ENCODE peak calls at places on chromosomes 3 and 15, in seven cellular contexts. W, C, Z, H, F, D and N are unnamed samples.

GRCh38 chr15:99435761-99436346 is 129.9 kb upstream of the MEF2A start:
- DNase-seq in W (no peak), Z (peak), D (no peak), H (no peak), F (peak), C (no peak), N (no peak)

GRCh38 chr3:40097507-40098117 is 211.9 kb upstream of the EIF1B start:
- DNase-seq in W (no peak), F (no peak), H (no peak), D (no peak), Z (no peak), C (no peak), N (no peak)

GRCh38 chr3:29758108-29759020 is 477.5 kb downstream of the RBMS3 start:
- DNase-seq in F (no peak), D (no peak), C (no peak), Z (no peak), W (peak), H (no peak), N (no peak)

GRCh38 chr3:189664311-189664710 is 33.1 kb downstream of the TP63 start:
- DNase-seq in H (peak), W (peak), F (no peak), Z (no peak), C (no peak), D (no peak), N (no peak)

GRCh38 chr3:189144645-189145044 is 27.1 kb upstream of the TPRG1 start:
- DNase-seq in Z (no peak), C (no peak), W (no peak), H (peak), D (peak), F (no peak), N (no peak)

GRCh38 chr3:69774029-69774428 is 34.8 kb downstream of the MITF start:
- DNase-seq in C (no peak), Z (peak), H (no peak), F (no peak), D (peak), W (no peak), N (no peak)

GRCh38 chr3:152556731-152557254 is 278.1 kb upstream of the P2RY1 start:
- DNase-seq in C (no peak), H (peak), D (peak), W (no peak), Z (peak), F (no peak), N (no peak)

GRCh38 chr3:71064288-71064975 is 519.1 kb downstream of the FOXP1 start:
- DNase-seq in C (peak), H (peak), Z (peak), W (no peak), F (no peak), D (peak), N (peak)

GRCh38 chr3:115834068-115834467 is 210.8 kb downstream of the GAP43 start:
- DNase-seq in C (no peak), F (no peak), W (peak), Z (no peak), D (no peak), H (no peak), N (no peak)

GRCh38 chr3:112531358-112531781 is 30.4 kb downstream of the ATG3 start:
- DNase-seq in H (peak), F (no peak), C (no peak), D (no peak), Z (no peak), W (peak), N (no peak)

GRCh38 chr3:156579427-156579851 is 24.5 kb upstream of the SSR3 start:
- DNase-seq in F (no peak), D (no peak), Z (no peak), C (no peak), W (no peak), H (no peak), N (no peak)

GRCh38 chr15:69394556-69395282 is 19.4 kb upstream of the KIF23 start:
- DNase-seq in F (peak), Z (peak), C (peak), D (peak), H (peak), W (no peak), N (peak)

GRCh38 chr3:52259035-52259434 is 13.5 kb downstream of the PPM1M start:
- DNase-seq in D (no peak), Z (no peak), W (no peak), F (no peak), H (no peak), C (no peak), N (no peak)

GRCh38 chr15:100931143-100931890 is 12.2 kb downstream of the LRRK1 start:
- DNase-seq in H (no peak), W (no peak), C (no peak), F (no peak), Z (no peak), D (no peak), N (no peak)

GRCh38 chr3:108103040-108103751 is 12.4 kb upstream of the CD47 start:
- DNase-seq in C (no peak), D (no peak), F (no peak), W (no peak), Z (no peak), H (no peak), N (no peak)

GRCh38 chr3:143158549-143158988 is 39.0 kb downstream of the CHST2 start:
- DNase-seq in W (no peak), F (no peak), D (no peak), C (no peak), H (no peak), Z (no peak), N (no peak)

GRCh38 chr3:50623840-50624474 is 7.0 kb downstream of the MAPKAPK3 start:
- DNase-seq in H (no peak), D (no peak), F (no peak), W (no peak), C (no peak), Z (peak), N (no peak)

GRCh38 chr3:113166719-113167492 is 44.5 kb upstream of the BOC start:
- DNase-seq in Z (peak), D (peak), W (peak), F (no peak), H (no peak), C (peak), N (no peak)

GRCh38 chr3:170425491-170426239 is 7.0 kb downstream of the CLDN11 start:
- DNase-seq in F (no peak), Z (no peak), H (no peak), W (no peak), C (no peak), D (no peak), N (no peak)

GRCh38 chr3:156535162-156535627 is 19.7 kb downstream of the SSR3 start:
- DNase-seq in H (peak), C (no peak), W (peak), F (peak), D (peak), Z (peak), N (peak)

GRCh38 chr3:196140224-196140623 is 58.3 kb upstream of the TFRC start:
- DNase-seq in W (no peak), H (no peak), D (no peak), C (no peak), Z (no peak), F (no peak), N (no peak)
- H3K27ac ChIP-seq in W (no peak), H (no peak), D (no peak), C (no peak), Z (no peak), F (no peak), N (no peak)

DNA sequence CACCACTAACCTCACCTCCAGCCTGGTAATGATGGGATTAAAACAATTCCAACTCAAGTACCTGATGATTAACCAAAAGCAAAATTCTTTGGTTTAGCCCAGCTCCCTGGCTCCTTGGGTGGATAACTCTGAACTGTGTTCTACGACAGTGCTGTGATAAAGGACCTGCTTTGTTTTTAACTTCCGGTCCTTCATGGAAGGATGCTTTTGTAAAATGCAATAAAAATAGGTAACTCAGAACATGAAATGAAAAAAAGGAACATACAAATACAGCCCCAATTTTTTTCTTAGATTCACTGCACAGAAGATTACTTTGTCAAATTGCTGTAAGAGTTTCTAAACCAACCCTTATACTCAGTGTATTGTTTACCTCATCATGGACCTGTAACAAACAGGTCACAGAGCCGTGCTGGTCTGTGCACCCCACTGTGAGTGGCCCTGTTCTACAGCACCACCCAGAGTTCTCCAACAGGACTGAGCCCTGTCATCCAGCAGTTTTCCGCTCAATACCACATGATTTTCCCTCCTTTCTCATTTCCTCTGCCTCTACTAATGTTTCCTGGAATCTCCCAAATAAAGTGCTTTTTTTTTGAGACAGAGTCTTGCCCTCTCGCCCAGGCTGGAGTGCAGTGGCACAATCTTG is 4.9 kb upstream of the PCYT1A start:
- DNase-seq in H (no peak), F (no peak), D (no peak), W (no peak), Z (no peak), C (no peak), N (no peak)
- TF ChIP-seq CTCF in H (no peak), F (no peak), D (no peak), W (no peak), Z (no peak), C (peak), N (no peak)

GRCh38 chr3:47429476-47430270 is 46.1 kb downstream of the SCAP start:
- DNase-seq in W (no peak), F (no peak), Z (no peak), D (no peak), H (no peak), C (no peak), N (no peak)

GRCh38 chr3:47428585-47429145 is 47.1 kb downstream of the SCAP start:
- DNase-seq in H (no peak), W (no peak), D (no peak), F (no peak), Z (no peak), C (no peak), N (no peak)

GRCh38 chr3:47431225-47431624 is 44.5 kb downstream of the SCAP start:
- DNase-seq in C (no peak), F (no peak), D (no peak), Z (no peak), W (no peak), H (no peak), N (no peak)

GRCh38 chr3:47432673-47433072 is 43.1 kb downstream of the SCAP start:
- DNase-seq in H (no peak), W (no peak), D (no peak), Z (no peak), C (no peak), F (no peak), N (no peak)

GRCh38 chr3:47430606-47431005 is 45.1 kb downstream of the SCAP start:
- DNase-seq in C (no peak), W (no peak), D (no peak), F (no peak), H (no peak), Z (no peak), N (no peak)
- H3K27ac ChIP-seq in C (no peak), W (no peak), D (no peak), F (no peak), H (no peak), Z (no peak), N (no peak)

DNA sequence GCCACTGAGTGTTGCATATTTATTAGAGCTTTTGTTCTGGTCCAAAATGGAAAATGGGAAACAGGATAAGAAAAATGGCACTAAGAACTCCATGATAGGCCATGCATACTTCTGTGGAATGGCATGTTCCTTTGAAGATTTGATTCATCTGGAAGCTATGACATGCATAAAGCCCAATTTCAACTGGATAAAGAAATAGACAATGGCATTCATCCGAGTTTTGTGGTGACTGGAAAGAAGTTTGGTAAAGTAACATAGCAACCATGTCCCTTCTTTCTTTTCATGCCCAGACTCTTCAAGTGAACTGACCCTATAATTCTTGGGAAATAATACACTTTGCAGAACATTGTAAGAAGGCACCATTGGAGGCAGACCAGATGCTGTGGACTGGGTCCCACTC is 368.4 kb upstream of the IL12A start:
- DNase-seq in W (no peak), D (no peak), H (no peak), C (no peak), F (no peak), Z (no peak), N (no peak)
- TF ChIP-seq CTCF in W (no peak), D (no peak), H (no peak), C (no peak), F (no peak), Z (no peak), N (no peak)

GRCh38 chr3:126782554-126782953 is 78.5 kb downstream of the CHCHD6 start:
- DNase-seq in Z (no peak), W (peak), H (peak), F (peak), D (no peak), C (no peak), N (no peak)
- H3K27ac ChIP-seq in Z (peak), W (peak), H (peak), F (no peak), D (no peak), C (no peak), N (no peak)